ENCODE peak calls at places on chromosomes 3 and 15, in seven cellular contexts. Y is cardiac muscle cell, K is MM.1S, B is K562, G is transverse colon, L is body of pancreas, M is B cell. U is an unnamed sample.

GRCh38 chr15:83205725-83206324 is 1.8 kb downstream of the HDGFL3 start:
- DNase-seq in B (no peak), M (no peak), L (peak; percentile 21), G (no peak), Y (peak; percentile 74), K (no peak), U (peak; percentile 25)

GRCh38 chr15:40093224-40093842 is 15.3 kb downstream of the BMF start:
- DNase-seq in G (no peak), M (peak; percentile 63), K (no peak), L (no peak), Y (no peak), B (no peak), U (no peak)

GRCh38 chr15:31977812-31978662 is 52.3 kb upstream of the CHRNA7 start:
- DNase-seq in B (peak; percentile 77), G (peak; percentile 69), M (peak; percentile 31), L (peak; percentile 58), Y (peak; percentile 44), K (peak; percentile 30), U (peak; percentile 60)

GRCh38 chr15:68256675-68257450 is 20.7 kb upstream of the FEM1B start:
- DNase-seq in B (no peak), Y (peak; percentile 97), K (peak; percentile 92), G (peak; percentile 89), M (peak; percentile 52), L (peak; percentile 90), U (peak; percentile 58)

GRCh38 chr3:44825264-44825925 is 36.3 kb upstream of the TMEM42 start:
- DNase-seq in Y (peak; percentile 29), B (no peak), G (no peak), K (no peak), M (no peak), L (peak; percentile 2), U (peak; percentile 43)

GRCh38 chr3:116155830-116156229 is 289.5 kb downstream of the LSAMP start:
- DNase-seq in B (no peak), G (no peak), K (no peak), M (no peak), Y (peak; percentile 50), L (peak; percentile 18), U (no peak)

GRCh38 chr15:95295905-95296618 is 1034.4 kb upstream of the NR2F2 start:
- DNase-seq in G (no peak), Y (no peak), K (no peak), M (no peak), L (no peak), B (no peak), U (no peak)

GRCh38 chr3:132987396-132987795 is 50.8 kb upstream of the TMEM108 start:
- DNase-seq in K (no peak), L (no peak), M (no peak), G (no peak), Y (no peak), B (no peak), U (no peak)

GRCh38 chr15:90046289-90046688 is 45.2 kb downstream of the ZNF710 start:
- DNase-seq in L (no peak), B (no peak), M (no peak), Y (no peak), G (no peak), K (no peak), U (no peak)

GRCh38 chr3:15973930-15974329 is 176.2 kb upstream of the ANKRD28 start:
- DNase-seq in G (no peak), B (no peak), L (no peak), Y (no peak), K (no peak), M (no peak), U (no peak)

GRCh38 chr3:15977089-15977488 is 179.3 kb upstream of the ANKRD28 start:
- DNase-seq in M (no peak), Y (no peak), K (no peak), L (no peak), G (no peak), B (no peak), U (no peak)

GRCh38 chr3:15973414-15973813 is 175.6 kb upstream of the ANKRD28 start:
- DNase-seq in K (no peak), B (no peak), G (no peak), Y (no peak), L (no peak), M (no peak), U (no peak)

GRCh38 chr3:15976524-15976923 is 178.7 kb upstream of the ANKRD28 start:
- DNase-seq in K (no peak), Y (no peak), M (no peak), L (no peak), G (no peak), B (no peak), U (no peak)

GRCh38 chr3:15974647-15975046 is 176.9 kb upstream of the ANKRD28 start:
- DNase-seq in M (no peak), Y (no peak), L (no peak), G (no peak), B (peak; percentile 28), K (no peak), U (no peak)
- TF ChIP-seq CTCF in M (no peak), Y (no peak), L (no peak), G (no peak), B (peak; percentile 64), K (peak; percentile 23), U (peak; percentile 20)

GRCh38 chr3:107206141-107206540 is 171.1 kb upstream of the CCDC54 start:
- DNase-seq in G (no peak), Y (peak; percentile 85), L (peak; percentile 33), B (peak; percentile 36), M (no peak), K (peak; percentile 39), U (peak; percentile 10)
- TF ChIP-seq CTCF in G (peak; percentile 19), Y (peak; percentile 71), L (peak; percentile 41), B (peak; percentile 52), M (peak; percentile 60), K (peak; percentile 52), U (peak; percentile 49)

GRCh38 chr3:106208979-106209378 is 340.2 kb upstream of the CBLB start:
- DNase-seq in Y (peak; percentile 63), L (no peak), M (no peak), G (no peak), K (no peak), B (no peak), U (no peak)
- TF ChIP-seq CTCF in Y (peak; percentile 53), L (no peak), M (no peak), G (no peak), K (no peak), B (peak; percentile 30), U (peak; percentile 19)

GRCh38 chr3:171065732-171066131 is 39.2 kb upstream of the SLC2A2 start:
- DNase-seq in L (no peak), G (no peak), B (no peak), K (no peak), M (no peak), Y (no peak), U (no peak)

GRCh38 chr3:171072432-171072831 is 45.9 kb upstream of the SLC2A2 start:
- DNase-seq in Y (no peak), M (no peak), B (no peak), G (no peak), L (no peak), K (no peak), U (no peak)

GRCh38 chr3:171064461-171064860 is 37.9 kb upstream of the SLC2A2 start:
- DNase-seq in B (no peak), L (no peak), G (no peak), K (no peak), Y (no peak), M (no peak), U (no peak)

GRCh38 chr3:171066216-171066615 is 39.7 kb upstream of the SLC2A2 start:
- DNase-seq in B (no peak), K (no peak), G (no peak), M (no peak), L (no peak), Y (peak; percentile 38), U (no peak)

GRCh38 chr3:171068658-171069057 is 42.1 kb upstream of the SLC2A2 start:
- DNase-seq in K (no peak), L (no peak), Y (no peak), G (no peak), M (no peak), B (no peak), U (no peak)
- TF ChIP-seq CTCF in K (no peak), L (no peak), Y (no peak), G (no peak), M (no peak), B (no peak), U (no peak)

DNA sequence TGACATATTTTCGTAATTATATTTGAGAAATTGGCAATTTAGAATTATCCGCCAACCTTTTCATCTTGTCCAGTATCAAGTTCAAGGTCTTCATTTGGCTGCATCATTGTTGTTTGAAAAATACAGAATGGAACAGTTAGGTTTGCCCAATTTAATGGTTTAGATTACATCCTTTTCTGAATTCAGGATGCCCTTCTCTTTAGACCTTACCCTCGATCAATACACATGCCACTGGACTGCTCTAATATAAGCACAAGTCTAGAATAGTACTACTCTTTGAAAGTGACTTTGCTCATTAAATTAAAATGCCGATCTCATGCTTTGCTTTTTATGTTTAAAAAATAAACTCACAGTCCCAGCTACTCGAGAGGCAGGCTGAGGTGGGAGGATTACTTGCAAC is 44.5 kb downstream of the PXK start:
- DNase-seq in K (no peak), Y (no peak), G (no peak), L (no peak), M (no peak), B (no peak), U (no peak)
- TF ChIP-seq CTCF in K (no peak), Y (no peak), G (no peak), L (no peak), M (no peak), B (no peak), U (no peak)

DNA sequence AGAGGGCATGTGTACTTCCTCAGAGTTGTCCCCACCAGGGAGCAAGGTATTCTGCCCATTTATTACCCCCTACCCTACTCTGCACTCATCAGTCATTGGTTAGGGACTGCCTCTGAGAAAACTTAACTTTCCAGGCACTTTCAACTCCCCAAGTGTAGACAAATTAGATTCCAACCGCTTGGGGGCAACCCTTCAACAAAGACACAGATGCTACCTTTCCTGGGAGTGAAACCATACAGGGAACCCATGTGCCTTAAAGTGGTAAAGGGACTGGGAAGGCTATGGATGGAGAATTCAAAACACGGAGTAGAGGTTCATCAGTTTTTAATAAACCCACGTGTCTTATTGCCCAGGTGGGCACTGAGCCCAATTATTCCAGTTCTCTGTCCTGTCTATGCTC is 19.4 kb upstream of the UBE2E2 start:
- DNase-seq in Y (peak; percentile 74), B (peak; percentile 15), M (no peak), K (peak; percentile 54), L (peak; percentile 64), G (peak; percentile 29), U (no peak)
- TF ChIP-seq CTCF in Y (peak; percentile 65), B (no peak), M (no peak), K (peak; percentile 69), L (peak; percentile 34), G (peak; percentile 26), U (peak; percentile 42)

GRCh38 chr15:27341780-27342343 is 370.9 kb downstream of the GABRG3 start:
- DNase-seq in Y (no peak), L (no peak), G (no peak), M (no peak), B (no peak), K (no peak), U (no peak)
- TF ChIP-seq CTCF in Y (no peak), L (no peak), G (no peak), M (no peak), B (no peak), K (no peak), U (no peak)

U was measured in GM13977.